ENCODE peak calls at places on chromosomes 6 and 20, in four cellular contexts. B is neural progenitor cell, D is Kasumi-1, M is A549. O is an unnamed sample.

GRCh38 chr6:129989396-129989795 is 29.0 kb upstream of the L3MBTL3 start:
- DNase-seq in B (no peak), D (no peak), M (no peak), O (no peak)

GRCh38 chr6:33314515-33314942 is 651 bp upstream of the TAPBP start:
- DNase-seq in B (peak), D (peak), M (peak), O (peak)

GRCh38 chr20:25041813-25042530 is 16.0 kb downstream of the ACSS1 start:
- DNase-seq in B (no peak), D (no peak), M (no peak), O (no peak)

GRCh38 chr6:105087571-105088211 is 92.1 kb downstream of the POPDC3 start:
- DNase-seq in B (peak), D (peak), M (peak), O (no peak)

GRCh38 chr20:62052842-62053464 is 12.7 kb downstream of the TAF4 start:
- DNase-seq in B (no peak), D (no peak), M (no peak), O (no peak)

GRCh38 chr20:59776626-59777320 is 156.7 kb downstream of the SYCP2 start:
- DNase-seq in B (no peak), D (no peak), M (no peak), O (no peak)

GRCh38 chr6:5201271-5201670 is 59.5 kb downstream of the LYRM4 start:
- DNase-seq in B (peak), D (no peak), M (no peak), O (no peak)

GRCh38 chr6:84422380-84422968 is 195.0 kb upstream of the CEP162 start:
- DNase-seq in B (peak), D (peak), M (peak), O (no peak)

GRCh38 chr6:13454286-13455221 is 32.8 kb downstream of the GFOD1 start:
- DNase-seq in B (no peak), D (peak), M (no peak), O (no peak)

GRCh38 chr6:113776998-113777397 is 80.1 kb upstream of the MARCKS start:
- DNase-seq in B (peak), D (no peak), M (no peak), O (no peak)

GRCh38 chr6:19052219-19052618 is 665.1 kb downstream of the RNF144B start:
- DNase-seq in B (no peak), D (no peak), M (no peak), O (no peak)

GRCh38 chr20:58699246-58700107 is 6.9 kb downstream of the NPEPL1 start:
- DNase-seq in B (no peak), D (no peak), M (no peak), O (no peak)

GRCh38 chr6:157265630-157266029 is 57.7 kb downstream of the TMEM242 start:
- DNase-seq in B (no peak), D (no peak), M (no peak), O (no peak)

GRCh38 chr20:16758459-16759160 is 10.5 kb downstream of the OTOR start:
- DNase-seq in B (no peak), D (no peak), M (no peak), O (no peak)

GRCh38 chr20:48129319-48129973 is 344.2 kb upstream of the SULF2 start:
- DNase-seq in B (peak), D (no peak), M (no peak), O (no peak)

GRCh38 chr6:98054453-98054852 is 771.4 kb upstream of the MMS22L start:
- DNase-seq in B (no peak), D (peak), M (no peak), O (no peak)

GRCh38 chr20:62476074-62476838 is 461 bp upstream of the GATA5 start:
- DNase-seq in B (peak), D (no peak), M (no peak), O (no peak)

GRCh38 chr20:25178563-25179438 is 16.7 kb upstream of the ENTPD6 start:
- DNase-seq in B (peak), D (peak), M (peak), O (peak)

GRCh38 chr20:3693376-3693775 is 11.6 kb upstream of the ADAM33 start:
- DNase-seq in B (no peak), D (no peak), M (no peak), O (no peak)

GRCh38 chr20:59017493-59018231 is 1.6 kb upstream of the TUBB1 start:
- DNase-seq in B (no peak), D (no peak), M (no peak), O (no peak)

GRCh38 chr6:73803562-73804221 is 107.7 kb downstream of the CD109 start:
- DNase-seq in B (peak), D (peak), M (peak), O (no peak)

GRCh38 chr20:416950-417800 is 9.1 kb downstream of the RBCK1 start:
- DNase-seq in B (no peak), D (no peak), M (no peak), O (no peak)

GRCh38 chr6:39182604-39183003 is 46.7 kb downstream of the KCNK5 start:
- DNase-seq in B (no peak), D (no peak), M (no peak), O (no peak)

GRCh38 chr6:56270812-56271441 is 23.5 kb upstream of the COL21A1 start:
- DNase-seq in B (no peak), D (no peak), M (no peak), O (no peak)

GRCh38 chr20:13510837-13511488 is 127.8 kb downstream of the TASP1 start:
- DNase-seq in B (no peak), D (no peak), M (no peak), O (no peak)

GRCh38 chr20:13610205-13610604 is 28.5 kb downstream of the TASP1 start:
- DNase-seq in B (peak), D (peak), M (no peak), O (no peak)

GRCh38 chr6:109526905-109527628 is 44.0 kb upstream of the ZBTB24 start:
- DNase-seq in B (peak), D (peak), M (peak), O (no peak)

GRCh38 chr20:38806855-38807655 is 1.6 kb downstream of the PPP1R16B start:
- DNase-seq in B (peak), D (no peak), M (no peak), O (no peak)

GRCh38 chr20:49385471-49385870 is 97.0 kb downstream of the KCNB1 start:
- DNase-seq in B (peak), D (peak), M (no peak), O (no peak)

GRCh38 chr6:154506108-154506507 is 4.4 kb downstream of the CNKSR3 start:
- DNase-seq in B (no peak), D (no peak), M (no peak), O (no peak)

GRCh38 chr6:164927288-164928040 is 381.9 kb downstream of the C6orf118 start:
- DNase-seq in B (peak), D (peak), M (peak), O (peak)

GRCh38 chr20:16647875-16648597 is 74.8 kb upstream of the KIF16B start:
- DNase-seq in B (no peak), D (no peak), M (no peak), O (no peak)

GRCh38 chr6:113104546-113105325 is 752.4 kb upstream of the MARCKS start:
- DNase-seq in B (no peak), D (no peak), M (no peak), O (no peak)

GRCh38 chr20:17036546-17036945 is 190.3 kb upstream of the PCSK2 start:
- DNase-seq in B (no peak), D (no peak), M (no peak), O (no peak)

GRCh38 chr20:19706463-19706862 is 51.6 kb upstream of the RIN2 start:
- DNase-seq in B (no peak), D (no peak), M (no peak), O (no peak)

GRCh38 chr6:113586966-113587699 is 270.0 kb upstream of the MARCKS start:
- DNase-seq in B (peak), D (no peak), M (no peak), O (no peak)